ENCODE peak calls at places on chromosomes 2 and 18, in six cellular contexts. V is stimulated activated naive CD4-positive, alpha-beta T cell; W is NCI-H1092; T is stimulated activated CD4-positive, alpha-beta T cell treated with anti-CD3 and anti-CD28 coated beads, Interleukin-12 subunit alpha, Interleukin-12 subunit beta, amount 100 ng/mL, for 24 hours; U is breast epithelium; D is ecto neural progenitor cell. S is an unnamed sample.

GRCh38 chr2:177733-178132 is 86.1 kb downstream of the SH3YL1 start:
- DNase-seq in T (no peak), U (no peak), D (no peak), W (no peak), V (no peak), S (no peak)

GRCh38 chr2:189273734-189274133 is 94.2 kb upstream of the COL5A2 start:
- DNase-seq in U (no peak), D (no peak), W (no peak), V (no peak), T (no peak), S (no peak)

GRCh38 chr2:8537572-8538155 is 144.2 kb upstream of the ID2 start:
- DNase-seq in V (no peak), T (no peak), W (no peak), D (no peak), U (no peak), S (no peak)

GRCh38 chr18:31562726-31563125 is 29.0 kb upstream of the TTR start:
- DNase-seq in U (no peak), T (no peak), W (no peak), D (no peak), V (no peak), S (no peak)

GRCh38 chr2:217890445-217890844 is 112.3 kb downstream of the TNS1 start:
- DNase-seq in T (no peak), W (no peak), D (no peak), V (no peak), U (no peak), S (no peak)

GRCh38 chr18:32767400-32767799 is 5.4 kb downstream of the KLHL14 start:
- DNase-seq in D (no peak), V (no peak), T (no peak), U (no peak), W (no peak), S (no peak)

GRCh38 chr2:10141736-10142639 is 19.4 kb downstream of the RRM2 start:
- DNase-seq in T (no peak), W (no peak), D (peak), V (no peak), U (no peak), S (peak)

GRCh38 chr18:76558881-76559667 is 64.0 kb upstream of the ZNF516 start:
- DNase-seq in T (no peak), U (no peak), D (no peak), V (no peak), W (no peak), S (no peak)

GRCh38 chr2:176392125-176392704 is 123.0 kb downstream of the MTX2 start:
- DNase-seq in W (no peak), U (no peak), T (no peak), V (no peak), D (no peak), S (no peak)

GRCh38 chr2:220279372-220279771 is 651.9 kb downstream of the SLC4A3 start:
- DNase-seq in D (no peak), U (no peak), W (no peak), T (no peak), V (no peak), S (no peak)

GRCh38 chr2:79394485-79394859 is 118.4 kb upstream of the CTNNA2 start:
- DNase-seq in V (no peak), U (no peak), D (no peak), T (no peak), W (no peak), S (no peak)

GRCh38 chr2:177984739-177985138 is 87.8 kb downstream of the PDE11A start:
- DNase-seq in V (no peak), W (peak), U (no peak), T (no peak), D (no peak), S (no peak)

GRCh38 chr2:9251154-9252001 is 44.8 kb downstream of the ASAP2 start:
- DNase-seq in T (no peak), U (peak), V (no peak), D (no peak), W (no peak), S (no peak)

GRCh38 chr2:234251326-234252271 is 201.1 kb downstream of the SPP2 start:
- DNase-seq in V (no peak), U (peak), T (no peak), D (no peak), W (no peak), S (no peak)

GRCh38 chr2:27707462-27708256 is 44.0 kb downstream of the SLC4A1AP start:
- DNase-seq in T (no peak), W (no peak), U (no peak), D (no peak), V (no peak), S (no peak)

GRCh38 chr18:63882333-63883141 is 5.0 kb upstream of the SERPINB2 start:
- DNase-seq in T (no peak), U (no peak), V (no peak), D (no peak), W (no peak), S (no peak)

GRCh38 chr2:61566566-61566965 is 28.4 kb upstream of the XPO1 start:
- DNase-seq in V (no peak), T (no peak), W (no peak), U (no peak), D (no peak), S (no peak)

GRCh38 chr2:109213646-109214417 is 84.8 kb downstream of the SH3RF3 start:
- DNase-seq in V (peak), T (peak), U (no peak), W (no peak), D (no peak), S (peak)

GRCh38 chr2:105373895-105374401 is 24.9 kb downstream of the FHL2 start:
- DNase-seq in T (no peak), D (no peak), U (no peak), V (no peak), W (no peak), S (peak)

GRCh38 chr2:226423498-226423960 is 376.1 kb downstream of the IRS1 start:
- DNase-seq in T (peak), W (no peak), V (no peak), D (no peak), U (peak), S (peak)

GRCh38 chr2:149422337-149422990 is 92.1 kb downstream of the LYPD6 start:
- DNase-seq in U (no peak), T (no peak), V (no peak), D (no peak), W (no peak), S (no peak)

GRCh38 chr2:25797607-25798488 is 80.4 kb downstream of the ASXL2 start:
- DNase-seq in T (no peak), V (no peak), U (no peak), D (no peak), W (no peak), S (no peak)

GRCh38 chr2:133774675-133775005 is 206.4 kb upstream of the NCKAP5 start:
- DNase-seq in D (no peak), U (peak), W (no peak), V (no peak), T (no peak), S (no peak)

GRCh38 chr2:32453242-32454062 is 96.6 kb downstream of the BIRC6 start:
- DNase-seq in V (no peak), U (no peak), D (no peak), W (no peak), T (no peak), S (no peak)

GRCh38 chr2:64404743-64405142 is 49.2 kb upstream of the LGALSL start:
- DNase-seq in U (no peak), T (no peak), W (no peak), V (no peak), D (peak), S (no peak)

GRCh38 chr2:26805241-26805676 is 19.4 kb downstream of the CENPA start:
- DNase-seq in U (no peak), W (no peak), D (no peak), V (no peak), T (no peak), S (no peak)

GRCh38 chr2:64212346-64212745 is 68.1 kb upstream of the PELI1 start:
- DNase-seq in U (no peak), T (no peak), V (no peak), D (no peak), W (no peak), S (no peak)

GRCh38 chr18:50836521-50836957 is 16.7 kb upstream of the MRO start:
- DNase-seq in D (no peak), V (no peak), U (no peak), T (no peak), W (no peak), S (no peak)

GRCh38 chr2:25109822-25110221 is 58.6 kb downstream of the POMC start:
- DNase-seq in D (no peak), W (no peak), U (no peak), V (no peak), T (no peak), S (no peak)

GRCh38 chr2:8135051-8135675 is 546.7 kb upstream of the ID2 start:
- DNase-seq in W (no peak), T (no peak), D (no peak), V (no peak), U (no peak), S (no peak)

GRCh38 chr2:66509326-66509811 is 74.4 kb downstream of the MEIS1 start:
- DNase-seq in V (no peak), U (no peak), W (no peak), D (no peak), T (no peak), S (no peak)

GRCh38 chr2:65868177-65868576 is 435.8 kb upstream of the SPRED2 start:
- DNase-seq in D (no peak), V (no peak), W (no peak), T (no peak), U (no peak), S (no peak)

GRCh38 chr2:231152800-231153557 is 28.1 kb upstream of the HTR2B start:
- DNase-seq in U (no peak), W (no peak), T (no peak), V (no peak), D (no peak), S (no peak)

GRCh38 chr2:96264656-96265348 is 995 bp downstream of the TMEM127 start:
- DNase-seq in W (no peak), T (no peak), U (no peak), D (peak), V (no peak), S (peak)

S was measured in T-cell.